ENCODE peak calls at places on chromosome 13, in four cellular contexts. One of them, this sample, is unnamed.

GRCh38 chr13:37288057-37288720 is 182.7 kb upstream of the CSNK1A1L start:
- DNase-seq in tibial artery: no peak
- DNase-seq in left ventricle myocardium inferior: no peak
- DNase-seq in mammary epithelial cell: no peak
- DNase-seq in this sample: no peak

GRCh38 chr13:33353210-33353609 is 67.7 kb upstream of the STARD13 start:
- DNase-seq in tibial artery: peak; percentile 85
- DNase-seq in left ventricle myocardium inferior: peak; percentile 47
- DNase-seq in mammary epithelial cell: no peak
- DNase-seq in this sample: no peak

GRCh38 chr13:27962982-27963381 is 6.1 kb downstream of the CDX2 start:
- DNase-seq in tibial artery: no peak
- DNase-seq in left ventricle myocardium inferior: no peak
- DNase-seq in mammary epithelial cell: no peak
- DNase-seq in this sample: no peak

GRCh38 chr13:36431204-36432105 is 840 bp upstream of the CCNA1 start:
- DNase-seq in tibial artery: no peak
- DNase-seq in left ventricle myocardium inferior: no peak
- DNase-seq in mammary epithelial cell: peak; percentile 33
- DNase-seq in this sample: no peak

GRCh38 chr13:99624936-99625540 is 123.8 kb downstream of the TM9SF2 start:
- DNase-seq in tibial artery: no peak
- DNase-seq in left ventricle myocardium inferior: no peak
- DNase-seq in mammary epithelial cell: no peak
- DNase-seq in this sample: no peak

GRCh38 chr13:73729046-73729445 is 405.2 kb downstream of the KLF12 start:
- DNase-seq in tibial artery: no peak
- DNase-seq in left ventricle myocardium inferior: no peak
- DNase-seq in mammary epithelial cell: no peak
- DNase-seq in this sample: no peak

GRCh38 chr13:95185851-95186250 is 115.4 kb downstream of the ABCC4 start:
- DNase-seq in tibial artery: peak; percentile 33
- DNase-seq in left ventricle myocardium inferior: no peak
- DNase-seq in mammary epithelial cell: no peak
- DNase-seq in this sample: no peak

GRCh38 chr13:76975863-76976262 is 16.0 kb upstream of the CLN5 start:
- DNase-seq in tibial artery: no peak
- DNase-seq in left ventricle myocardium inferior: no peak
- DNase-seq in mammary epithelial cell: peak; percentile 74
- DNase-seq in this sample: no peak

GRCh38 chr13:64154514-64154913 is 2738.9 kb upstream of the PCDH20 start:
- DNase-seq in tibial artery: no peak
- DNase-seq in left ventricle myocardium inferior: no peak
- DNase-seq in mammary epithelial cell: no peak
- DNase-seq in this sample: no peak

GRCh38 chr13:36818483-36819063 is 449 bp upstream of the RFXAP start:
- DNase-seq in tibial artery: no peak
- DNase-seq in left ventricle myocardium inferior: no peak
- DNase-seq in mammary epithelial cell: no peak
- DNase-seq in this sample: no peak

GRCh38 chr13:101838305-101838835 is 385.9 kb downstream of the ITGBL1 start:
- DNase-seq in tibial artery: no peak
- DNase-seq in left ventricle myocardium inferior: no peak
- DNase-seq in mammary epithelial cell: no peak
- DNase-seq in this sample: no peak

GRCh38 chr13:100508391-100508790 is 80.2 kb downstream of the GGACT start:
- DNase-seq in tibial artery: no peak
- DNase-seq in left ventricle myocardium inferior: no peak
- DNase-seq in mammary epithelial cell: no peak
- DNase-seq in this sample: no peak

GRCh38 chr13:48144413-48145035 is 49.6 kb upstream of the MED4 start:
- DNase-seq in tibial artery: no peak
- DNase-seq in left ventricle myocardium inferior: no peak
- DNase-seq in mammary epithelial cell: no peak
- DNase-seq in this sample: no peak

GRCh38 chr13:43988302-43988701 is 108.6 kb downstream of the LACC1 start:
- DNase-seq in tibial artery: no peak
- DNase-seq in left ventricle myocardium inferior: no peak
- DNase-seq in mammary epithelial cell: no peak
- DNase-seq in this sample: no peak

GRCh38 chr13:22357132-22357531 is 686.3 kb downstream of the FGF9 start:
- DNase-seq in tibial artery: no peak
- DNase-seq in left ventricle myocardium inferior: no peak
- DNase-seq in mammary epithelial cell: no peak
- DNase-seq in this sample: no peak

GRCh38 chr13:106349080-106349841 is 186.2 kb downstream of the EFNB2 start:
- DNase-seq in tibial artery: no peak
- DNase-seq in left ventricle myocardium inferior: peak; percentile 14
- DNase-seq in mammary epithelial cell: peak; percentile 90
- DNase-seq in this sample: no peak

GRCh38 chr13:73057284-73058025 is 1.4 kb upstream of the KLF5 start:
- DNase-seq in tibial artery: no peak
- DNase-seq in left ventricle myocardium inferior: no peak
- DNase-seq in mammary epithelial cell: no peak
- DNase-seq in this sample: no peak

GRCh38 chr13:113086031-113086750 is 19.4 kb upstream of the F7 start:
- DNase-seq in tibial artery: no peak
- DNase-seq in left ventricle myocardium inferior: no peak
- DNase-seq in mammary epithelial cell: no peak
- DNase-seq in this sample: no peak

GRCh38 chr13:113084943-113085540 is 20.5 kb upstream of the F7 start:
- DNase-seq in tibial artery: no peak
- DNase-seq in left ventricle myocardium inferior: no peak
- DNase-seq in mammary epithelial cell: no peak
- DNase-seq in this sample: no peak

GRCh38 chr13:113083402-113084061 is 22.1 kb upstream of the F7 start:
- DNase-seq in tibial artery: no peak
- DNase-seq in left ventricle myocardium inferior: peak; percentile 76
- DNase-seq in mammary epithelial cell: no peak
- DNase-seq in this sample: no peak

GRCh38 chr13:113083022-113083373 is 22.6 kb upstream of the F7 start:
- DNase-seq in tibial artery: no peak
- DNase-seq in left ventricle myocardium inferior: no peak
- DNase-seq in mammary epithelial cell: no peak
- DNase-seq in this sample: no peak

DNA sequence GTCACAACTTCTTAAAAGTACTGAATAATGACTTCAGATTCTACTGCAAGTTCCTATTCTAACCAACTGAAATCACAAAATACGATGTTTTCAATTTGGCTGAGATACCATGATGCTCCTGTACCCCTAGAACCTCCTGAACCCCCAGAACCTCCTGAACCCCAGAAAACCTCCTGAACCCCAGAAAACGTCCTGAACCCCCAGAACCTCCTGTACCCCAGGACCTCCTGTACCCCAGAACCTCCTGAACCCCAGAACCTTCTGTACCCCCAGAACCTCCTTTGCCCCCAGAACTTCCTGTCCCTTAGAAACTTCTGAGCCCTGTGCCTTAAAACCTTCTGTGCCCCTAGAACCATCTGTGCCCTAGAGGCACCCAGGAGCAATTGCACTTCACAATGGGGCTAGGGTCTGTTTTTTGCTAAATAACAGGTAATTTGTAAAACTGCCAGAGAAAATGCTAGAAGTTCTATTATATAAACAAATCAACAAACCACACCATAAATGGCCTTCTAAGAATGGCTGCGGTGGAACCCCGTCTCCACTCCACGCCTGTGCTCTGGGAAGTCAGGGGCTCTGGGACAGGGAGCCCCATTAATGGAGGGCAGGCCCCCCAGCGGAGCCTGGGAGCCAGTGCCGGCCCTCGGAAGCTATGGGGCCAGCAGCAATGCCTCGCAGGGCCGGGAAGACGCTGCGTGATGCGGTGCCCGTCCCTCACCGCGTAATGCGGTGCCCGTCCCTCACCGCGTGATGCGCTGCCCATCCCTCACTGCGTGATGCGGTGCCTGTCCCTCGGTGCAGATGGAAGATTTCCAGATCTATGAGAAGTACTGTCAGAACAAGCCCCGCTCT is 21.3 kb upstream of the F7 start:
- DNase-seq in tibial artery: no peak
- DNase-seq in left ventricle myocardium inferior: no peak
- DNase-seq in mammary epithelial cell: no peak
- DNase-seq in this sample: no peak
- TF ChIP-seq CTCF in tibial artery: no peak
- TF ChIP-seq CTCF in left ventricle myocardium inferior: no peak
- TF ChIP-seq CTCF in mammary epithelial cell: no peak
- TF ChIP-seq CTCF in this sample: no peak

DNA sequence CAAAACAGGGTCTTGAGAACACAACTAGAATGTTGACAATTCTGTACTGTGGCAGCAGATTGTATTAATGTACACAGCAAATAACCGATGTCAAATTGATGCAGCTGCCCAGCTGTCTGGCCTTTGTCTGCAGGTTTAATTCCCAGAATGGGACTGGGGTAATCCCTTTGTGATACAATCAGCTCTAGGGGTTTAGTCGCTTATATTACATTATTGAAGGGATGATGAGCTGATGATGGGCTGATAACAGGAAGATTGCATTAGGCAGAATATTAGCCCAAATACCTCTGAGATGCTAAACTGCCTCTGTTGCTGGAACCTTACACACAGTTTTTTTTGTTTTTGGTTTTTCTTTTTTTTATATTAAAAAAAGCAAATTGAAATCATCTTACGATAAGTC is 265.0 kb downstream of the RBM26 start:
- DNase-seq in tibial artery: no peak
- DNase-seq in left ventricle myocardium inferior: no peak
- DNase-seq in mammary epithelial cell: no peak
- DNase-seq in this sample: no peak
- H3K4me1 ChIP-seq in tibial artery: no peaks in the 10 kb centered on the region
- H3K4me1 ChIP-seq in left ventricle myocardium inferior: no peaks in the 10 kb centered on the region
- H3K4me1 ChIP-seq in mammary epithelial cell: no peaks in the 10 kb centered on the region
- H3K4me1 ChIP-seq in this sample: no peaks in the 10 kb centered on the region

GRCh38 chr13:59501004-59501403 is 662.7 kb downstream of the DIAPH3 start:
- DNase-seq in tibial artery: no peak
- DNase-seq in left ventricle myocardium inferior: no peak
- DNase-seq in mammary epithelial cell: no peak
- DNase-seq in this sample: no peak

GRCh38 chr13:59493436-59493965 is 670.2 kb downstream of the DIAPH3 start:
- DNase-seq in tibial artery: no peak
- DNase-seq in left ventricle myocardium inferior: no peak
- DNase-seq in mammary epithelial cell: no peak
- DNase-seq in this sample: no peak

GRCh38 chr13:59494560-59494970 is 669.2 kb downstream of the DIAPH3 start:
- DNase-seq in tibial artery: no peak
- DNase-seq in left ventricle myocardium inferior: peak; percentile 30
- DNase-seq in mammary epithelial cell: no peak
- DNase-seq in this sample: no peak

GRCh38 chr13:59494151-59494550 is 669.6 kb downstream of the DIAPH3 start:
- DNase-seq in tibial artery: no peak
- DNase-seq in left ventricle myocardium inferior: no peak
- DNase-seq in mammary epithelial cell: no peak
- DNase-seq in this sample: no peak

DNA sequence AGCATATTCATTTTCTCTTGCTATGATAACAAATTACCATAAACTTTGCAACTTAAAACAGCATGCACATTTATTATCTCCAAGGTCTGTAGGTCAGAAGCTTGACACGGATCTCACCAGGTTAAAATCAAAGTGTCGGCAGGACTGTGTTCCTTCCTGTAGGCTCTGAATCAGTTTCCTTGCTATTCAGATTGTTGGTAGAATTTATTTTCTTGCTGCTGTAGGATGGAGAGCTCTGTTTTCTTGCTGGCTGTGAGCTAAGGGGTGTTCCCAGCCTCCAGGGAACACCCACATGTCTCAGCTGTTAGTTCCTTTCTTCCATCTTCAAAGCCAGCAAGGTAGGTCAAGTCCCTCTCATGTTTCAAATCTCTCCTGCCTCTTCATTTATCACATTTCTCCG is 665.9 kb downstream of the DIAPH3 start:
- DNase-seq in tibial artery: no peak
- DNase-seq in left ventricle myocardium inferior: no peak
- DNase-seq in mammary epithelial cell: no peak
- DNase-seq in this sample: no peak
- TF ChIP-seq CTCF in tibial artery: no peak
- TF ChIP-seq CTCF in left ventricle myocardium inferior: no peak
- TF ChIP-seq CTCF in mammary epithelial cell: no peak
- TF ChIP-seq CTCF in this sample: no peak

GRCh38 chr13:30364133-30364532 is 56.8 kb upstream of the KATNAL1 start:
- DNase-seq in tibial artery: no peak
- DNase-seq in left ventricle myocardium inferior: no peak
- DNase-seq in mammary epithelial cell: no peak
- DNase-seq in this sample: no peak

GRCh38 chr13:30364876-30365275 is 57.4 kb upstream of the UBE2L5 start:
- DNase-seq in tibial artery: no peak
- DNase-seq in left ventricle myocardium inferior: no peak
- DNase-seq in mammary epithelial cell: no peak
- DNase-seq in this sample: no peak

GRCh38 chr13:30367296-30367695 is 55.0 kb upstream of the UBE2L5 start:
- DNase-seq in tibial artery: no peak
- DNase-seq in left ventricle myocardium inferior: no peak
- DNase-seq in mammary epithelial cell: no peak
- DNase-seq in this sample: no peak

GRCh38 chr13:30363725-30364124 is 56.4 kb upstream of the KATNAL1 start:
- DNase-seq in tibial artery: no peak
- DNase-seq in left ventricle myocardium inferior: no peak
- DNase-seq in mammary epithelial cell: no peak
- DNase-seq in this sample: no peak

GRCh38 chr13:30366083-30366482 is 56.2 kb upstream of the UBE2L5 start:
- DNase-seq in tibial artery: no peak
- DNase-seq in left ventricle myocardium inferior: no peak
- DNase-seq in mammary epithelial cell: no peak
- DNase-seq in this sample: no peak
- H3K4me1 ChIP-seq in tibial artery: no peaks in the 10 kb centered on the region
- H3K4me1 ChIP-seq in left ventricle myocardium inferior: peaks cover 25% of the 10 kb centered on the region
- H3K4me1 ChIP-seq in mammary epithelial cell: no peaks in the 10 kb centered on the region
- H3K4me1 ChIP-seq in this sample: no peaks in the 10 kb centered on the region

DNA sequence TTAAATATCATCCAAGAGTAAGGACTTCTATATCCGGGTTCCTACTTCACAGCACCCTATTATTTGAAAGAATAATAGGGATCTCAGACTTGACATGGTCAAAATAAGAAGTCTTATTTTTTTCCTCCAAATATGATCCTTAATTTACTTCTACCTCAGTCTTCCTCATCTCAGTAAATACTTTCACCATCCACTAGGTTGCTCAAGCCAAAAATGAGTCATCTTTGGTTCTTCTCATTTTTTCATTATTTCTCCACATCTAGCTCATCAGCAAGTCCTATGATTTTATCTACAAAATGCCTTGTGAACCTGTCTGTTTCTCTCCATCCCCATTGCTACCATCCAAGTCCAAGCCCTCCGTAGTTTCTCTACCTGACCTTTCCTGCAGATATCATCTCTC is 121.9 kb upstream of the GJB6 start:
- DNase-seq in tibial artery: no peak
- DNase-seq in left ventricle myocardium inferior: no peak
- DNase-seq in mammary epithelial cell: peak; percentile 71
- DNase-seq in this sample: no peak
- TF ChIP-seq CTCF in tibial artery: no peak
- TF ChIP-seq CTCF in left ventricle myocardium inferior: no peak
- TF ChIP-seq CTCF in mammary epithelial cell: peak; percentile 35
- TF ChIP-seq CTCF in this sample: no peak